ENCODE peak calls at places on chromosomes 11 and 22, in six cellular contexts. V, A, G, C, L and R are unnamed samples.

GRCh38 chr11:113715882-113716625 is 9.9 kb upstream of the TMPRSS5 start:
- DNase-seq in V (no peak), A (no peak), G (no peak), C (no peak), L (no peak), R (no peak)

GRCh38 chr11:128522943-128523518 is 64.3 kb downstream of the ETS1 start:
- DNase-seq in V (no peak), A (no peak), G (no peak), C (no peak), L (peak), R (no peak)

GRCh38 chr11:92204731-92205130 is 19.9 kb upstream of the FAT3 start:
- DNase-seq in V (peak), A (no peak), G (peak), C (no peak), L (no peak), R (no peak)

GRCh38 chr11:66617148-66617814 is 851 bp downstream of the RBM14 start:
- DNase-seq in V (no peak), A (peak), G (no peak), C (no peak), L (no peak), R (peak)

GRCh38 chr11:69640260-69640994 is 529 bp upstream of the CCND1 start:
- DNase-seq in V (peak), A (no peak), G (no peak), C (no peak), L (no peak), R (no peak)

GRCh38 chr22:20034143-20034542 is 13.2 kb downstream of the TANGO2 start:
- DNase-seq in V (no peak), A (no peak), G (no peak), C (no peak), L (no peak), R (no peak)

GRCh38 chr11:32259641-32260081 is 168.8 kb downstream of the RCN1 start:
- DNase-seq in V (no peak), A (no peak), G (peak), C (no peak), L (no peak), R (no peak)

GRCh38 chr11:128830836-128831780 is 36.0 kb downstream of the KCNJ1 start:
- DNase-seq in V (peak), A (peak), G (peak), C (peak), L (peak), R (peak)

GRCh38 chr11:76702378-76703128 is 32.0 kb upstream of the LRRC32 start:
- DNase-seq in V (no peak), A (no peak), G (no peak), C (no peak), L (no peak), R (no peak)

GRCh38 chr11:62666259-62666926 is 1.3 kb downstream of the CSKMT start:
- DNase-seq in V (no peak), A (no peak), G (no peak), C (no peak), L (no peak), R (no peak)

GRCh38 chr11:112961146-112961668 is at the start of gene NCAM1:
- DNase-seq in V (peak), A (peak), G (peak), C (no peak), L (no peak), R (no peak)

GRCh38 chr22:44288951-44289350 is 23.8 kb downstream of the SHISAL1 start:
- DNase-seq in V (no peak), A (no peak), G (no peak), C (no peak), L (no peak), R (no peak)

GRCh38 chr11:130908770-130909625 is 7.3 kb downstream of the SNX19 start:
- DNase-seq in V (no peak), A (no peak), G (no peak), C (no peak), L (no peak), R (no peak)

GRCh38 chr11:43936081-43936480 is 6.4 kb upstream of the C11orf96 start:
- DNase-seq in V (no peak), A (no peak), G (no peak), C (no peak), L (no peak), R (no peak)

GRCh38 chr11:1156506-1157340 is 1.0 kb upstream of the MUC5AC start:
- DNase-seq in V (no peak), A (no peak), G (no peak), C (no peak), L (no peak), R (peak)

GRCh38 chr22:19599626-19600243 is 75.5 kb upstream of the CLDN5 start:
- DNase-seq in V (no peak), A (no peak), G (no peak), C (no peak), L (no peak), R (no peak)

GRCh38 chr22:36227396-36227795 is 11.9 kb downstream of the APOL2 start:
- DNase-seq in V (no peak), A (no peak), G (no peak), C (no peak), L (no peak), R (no peak)

GRCh38 chr11:114379394-114380069 is 20.8 kb downstream of the C11orf71 start:
- DNase-seq in V (no peak), A (no peak), G (no peak), C (no peak), L (no peak), R (no peak)

GRCh38 chr11:19519912-19520641 is 192.6 kb upstream of the NAV2 start:
- DNase-seq in V (peak), A (peak), G (no peak), C (no peak), L (no peak), R (no peak)

GRCh38 chr11:69167130-69167915 is 11.6 kb downstream of the SMIM38 start:
- DNase-seq in V (no peak), A (no peak), G (no peak), C (no peak), L (no peak), R (no peak)

GRCh38 chr11:104957280-104957679 is 11.1 kb downstream of the CASP4 start:
- DNase-seq in V (no peak), A (no peak), G (no peak), C (no peak), L (no peak), R (no peak)

GRCh38 chr11:71372693-71373657 is 75.2 kb downstream of the DHCR7 start:
- DNase-seq in V (no peak), A (peak), G (no peak), C (no peak), L (no peak), R (no peak)

GRCh38 chr11:123103326-123103980 is 41.5 kb upstream of the HSPA8 start:
- DNase-seq in V (no peak), A (peak), G (peak), C (no peak), L (no peak), R (peak)

GRCh38 chr11:61587951-61588695 is 7.2 kb upstream of the SYT7 start:
- DNase-seq in V (peak), A (peak), G (no peak), C (no peak), L (peak), R (peak)

GRCh38 chr11:3000032-3000961 is 8.2 kb upstream of the NAP1L4 start:
- DNase-seq in V (peak), A (peak), G (peak), C (no peak), L (no peak), R (peak)

GRCh38 chr22:43270314-43270908 is 72.8 kb downstream of the SCUBE1 start:
- DNase-seq in V (no peak), A (peak), G (no peak), C (no peak), L (no peak), R (no peak)

GRCh38 chr11:72189448-72190250 is 2.3 kb upstream of the FOLR1 start:
- DNase-seq in V (no peak), A (no peak), G (peak), C (no peak), L (no peak), R (no peak)

GRCh38 chr11:102111787-102112653 is 1.8 kb downstream of the YAP1 start:
- DNase-seq in V (peak), A (no peak), G (no peak), C (no peak), L (no peak), R (no peak)

GRCh38 chr11:64355078-64355940 is 3.7 kb upstream of the RPS6KA4 start:
- DNase-seq in V (peak), A (peak), G (peak), C (no peak), L (no peak), R (peak)

GRCh38 chr11:78039919-78040671 is 17.0 kb upstream of the KCTD14 start:
- DNase-seq in V (peak), A (peak), G (peak), C (no peak), L (no peak), R (no peak)

GRCh38 chr22:46348099-46348695 is 12.7 kb downstream of the TRMU start:
- DNase-seq in V (no peak), A (no peak), G (no peak), C (no peak), L (no peak), R (no peak)

GRCh38 chr11:19876750-19877149 is 164.1 kb downstream of the NAV2 start:
- DNase-seq in V (no peak), A (no peak), G (no peak), C (no peak), L (no peak), R (no peak)

GRCh38 chr11:123525511-123525918 is 95.4 kb downstream of the GRAMD1B start:
- DNase-seq in V (no peak), A (no peak), G (no peak), C (no peak), L (no peak), R (no peak)

GRCh38 chr11:14927146-14927545 is 35.1 kb upstream of the CYP2R1 start:
- DNase-seq in V (no peak), A (no peak), G (no peak), C (no peak), L (no peak), R (no peak)

GRCh38 chr11:107741044-107741823 is 29.4 kb upstream of the SLN start:
- DNase-seq in V (no peak), A (no peak), G (no peak), C (no peak), L (no peak), R (no peak)

GRCh38 chr11:14336507-14337503 is 22.2 kb downstream of the RRAS2 start:
- DNase-seq in V (no peak), A (no peak), G (no peak), C (no peak), L (no peak), R (no peak)

GRCh38 chr11:56846631-56847400 is 98.3 kb upstream of the OR9G4 start:
- DNase-seq in V (no peak), A (no peak), G (no peak), C (no peak), L (no peak), R (no peak)

GRCh38 chr22:50530857-50531545 is 1.2 kb upstream of the TYMP start:
- DNase-seq in V (peak), A (peak), G (no peak), C (peak), L (peak), R (peak)

GRCh38 chr11:61075891-61076290 is 26.4 kb upstream of the CD5 start:
- DNase-seq in V (peak), A (no peak), G (no peak), C (no peak), L (no peak), R (peak)

GRCh38 chr11:6682936-6683861 is at the start of gene MRPL17:
- DNase-seq in V (peak), A (peak), G (peak), C (peak), L (peak), R (peak)